ENCODE peak calls at places on chromosomes 12 and 14, in four cellular contexts. Y is GM23248; L is stimulated activated CD8-positive, alpha-beta memory T cell treated with anti-CD3 and anti-CD28 coated beads, Interleukin-7, amount 100 ng/mL, for 24 hours; C is activated CD4-positive, alpha-beta T cell treated with anti-CD3 and anti-CD28 coated beads, Interleukin-2, amount 50 U/mL, for 48 hours. F is an unnamed sample.

GRCh38 chr12:96445743-96446655 is 43.4 kb upstream of the CFAP54 start:
- DNase-seq in Y (peak; percentile 92), L (no peak), C (peak; percentile 36), F (peak; percentile 61)

GRCh38 chr14:48052973-48053372 is 377.6 kb upstream of the MDGA2 start:
- DNase-seq in Y (no peak), L (no peak), C (no peak), F (no peak)

GRCh38 chr14:41785696-41786095 is 179.0 kb downstream of the LRFN5 start:
- DNase-seq in Y (no peak), L (no peak), C (no peak), F (no peak)

GRCh38 chr14:72708708-72709475 is 185.0 kb downstream of the DPF3 start:
- DNase-seq in Y (peak; percentile 20), L (no peak), C (no peak), F (no peak)

GRCh38 chr14:93347850-93348249 is 868 bp downstream of the COX8C start:
- DNase-seq in Y (no peak), L (no peak), C (no peak), F (no peak)

GRCh38 chr12:101795013-101795412 is 35.7 kb downstream of the GNPTAB start:
- DNase-seq in Y (no peak), L (no peak), C (no peak), F (no peak)

GRCh38 chr12:46410495-46410894 is 37.9 kb upstream of the SLC38A2 start:
- DNase-seq in Y (peak; percentile 23), L (no peak), C (no peak), F (no peak)

GRCh38 chr14:42731480-42731879 is 1124.8 kb downstream of the LRFN5 start:
- DNase-seq in Y (no peak), L (no peak), C (no peak), F (no peak)

GRCh38 chr12:122089080-122089479 is 10.5 kb downstream of the MLXIP start:
- DNase-seq in Y (no peak), L (no peak), C (no peak), F (no peak)

GRCh38 chr14:55116246-55117030 is 12.6 kb upstream of the LGALS3 start:
- DNase-seq in Y (no peak), L (no peak), C (no peak), F (no peak)

GRCh38 chr12:69405466-69405865 is 45.9 kb downstream of the YEATS4 start:
- DNase-seq in Y (peak; percentile 97), L (no peak), C (no peak), F (no peak)

GRCh38 chr12:7099290-7099996 is 7.2 kb upstream of the C1R start:
- DNase-seq in Y (no peak), L (no peak), C (no peak), F (no peak)

GRCh38 chr12:53299101-53299453 is 418 bp upstream of the MYG1 start:
- DNase-seq in Y (peak; percentile 92), L (no peak), C (peak; percentile 50), F (no peak)

GRCh38 chr14:36973806-36974442 is 198.5 kb downstream of the SLC25A21 start:
- DNase-seq in Y (peak; percentile 86), L (no peak), C (no peak), F (no peak)

GRCh38 chr12:70534466-70534865 is 102.8 kb downstream of the PTPRB start:
- DNase-seq in Y (no peak), L (no peak), C (no peak), F (no peak)

GRCh38 chr12:106126441-106127288 is 12.1 kb downstream of the NUAK1 start:
- DNase-seq in Y (peak; percentile 91), L (no peak), C (no peak), F (no peak)

GRCh38 chr12:96236221-96236822 is 42.1 kb downstream of the ELK3 start:
- DNase-seq in Y (peak; percentile 84), L (no peak), C (no peak), F (no peak)

GRCh38 chr14:43792980-43793379 is 714.1 kb downstream of the FSCB start:
- DNase-seq in Y (no peak), L (no peak), C (no peak), F (no peak)

GRCh38 chr14:103523583-103523969 is 946 bp upstream of the CKB start:
- DNase-seq in Y (no peak), L (no peak), C (no peak), F (no peak)

GRCh38 chr14:65594153-65594881 is 181.8 kb downstream of the FUT8 start:
- DNase-seq in Y (no peak), L (no peak), C (no peak), F (no peak)

GRCh38 chr12:102675672-102676071 is 195.3 kb upstream of the IGF1 start:
- DNase-seq in Y (peak; percentile 35), L (no peak), C (no peak), F (no peak)

GRCh38 chr12:8779281-8779680 is 43.1 kb upstream of the A2ML1 start:
- DNase-seq in Y (no peak), L (no peak), C (no peak), F (no peak)

GRCh38 chr12:91982946-91983345 is 162.7 kb downstream of the BTG1 start:
- DNase-seq in Y (no peak), L (no peak), C (no peak), F (no peak)

GRCh38 chr12:109428038-109428629 is 49.0 kb downstream of the KCTD10 start:
- DNase-seq in Y (peak; percentile 81), L (peak; percentile 46), C (peak; percentile 81), F (peak; percentile 82)

GRCh38 chr12:4308334-4308960 is 12.6 kb upstream of the TIGAR start:
- DNase-seq in Y (no peak), L (no peak), C (no peak), F (no peak)

GRCh38 chr12:132711169-132711843 is 664 bp downstream of the PGAM5 start:
- DNase-seq in Y (peak; percentile 67), L (no peak), C (peak; percentile 31), F (no peak)

GRCh38 chr12:100656806-100657205 is 83.3 kb downstream of the GAS2L3 start:
- DNase-seq in Y (no peak), L (no peak), C (no peak), F (no peak)

GRCh38 chr12:122200541-122201175 is 2.9 kb upstream of the B3GNT4 start:
- DNase-seq in Y (no peak), L (no peak), C (no peak), F (no peak)

GRCh38 chr14:98701377-98701776 is 570.6 kb downstream of the BCL11B start:
- DNase-seq in Y (no peak), L (no peak), C (no peak), F (no peak)

GRCh38 chr12:121330692-121331091 is 21.5 kb downstream of the ANAPC5 start:
- DNase-seq in Y (no peak), L (no peak), C (no peak), F (no peak)

GRCh38 chr14:23113346-23114119 is 5.5 kb downstream of the CEBPE start:
- DNase-seq in Y (peak; percentile 42), L (no peak), C (no peak), F (no peak)

GRCh38 chr12:16300706-16301105 is 23.2 kb upstream of the SLC15A5 start:
- DNase-seq in Y (peak; percentile 57), L (no peak), C (no peak), F (no peak)

GRCh38 chr14:51738754-51739153 is 87.0 kb downstream of the FRMD6 start:
- DNase-seq in Y (no peak), L (no peak), C (no peak), F (no peak)

GRCh38 chr14:68856572-68856971 is 63.7 kb upstream of the ZFP36L1 start:
- DNase-seq in Y (peak; percentile 27), L (no peak), C (no peak), F (no peak)